ENCODE peak calls at places on chromosomes 5 and 9, in five cellular contexts. A is GM06990; N is Karpas-422; I is activated CD8-positive, alpha-beta memory T cell treated with anti-CD3 and anti-CD28 coated beads, Interleukin-2, amount 10 ng/mL, durations not matched to agents 7 days and 5 days; B is head of caudate nucleus. R is an unnamed sample.
A peak's percentile ranks its signal among the peaks of the same experiment; 100 is the strongest.

GRCh38 chr9:127523312-127523851 is 72.1 kb downstream of the LRSAM1 start:
- DNase-seq in B (no peak), A (no peak), I (peak; percentile 60), N (peak; percentile 69), R (peak; percentile 59)

GRCh38 chr9:16417749-16418148 is 452.7 kb downstream of the BNC2 start:
- DNase-seq in I (no peak), B (no peak), A (no peak), N (no peak), R (no peak)

GRCh38 chr9:133382507-133383141 is 6.5 kb downstream of the STKLD1 start:
- DNase-seq in A (no peak), B (no peak), N (no peak), I (no peak), R (no peak)

GRCh38 chr5:147037517-147038205 is 159.1 kb upstream of the PPP2R2B start:
- DNase-seq in B (no peak), N (no peak), A (no peak), I (no peak), R (no peak)

GRCh38 chr5:138910546-138911185 is 35.5 kb upstream of the LRRTM2 start:
- DNase-seq in B (no peak), N (no peak), I (no peak), A (no peak), R (no peak)

GRCh38 chr9:120726484-120726883 is 12.2 kb upstream of the MEGF9 start:
- DNase-seq in B (no peak), I (no peak), N (no peak), A (no peak), R (no peak)

GRCh38 chr5:84623034-84623433 is 238.4 kb upstream of the EDIL3 start:
- DNase-seq in N (no peak), B (no peak), A (no peak), I (no peak), R (no peak)

GRCh38 chr5:76269259-76269958 is 133.7 kb upstream of the IQGAP2 start:
- DNase-seq in I (peak; percentile 80), A (no peak), N (no peak), B (no peak), R (no peak)

GRCh38 chr5:61816585-61817450 is 484.8 kb downstream of the ZSWIM6 start:
- DNase-seq in I (no peak), B (no peak), N (no peak), A (no peak), R (no peak)

GRCh38 chr5:43469671-43470396 is 13.8 kb downstream of the TMEM267 start:
- DNase-seq in B (no peak), N (no peak), A (no peak), I (no peak), R (no peak)

GRCh38 chr9:121926417-121926816 is 166.7 kb downstream of the TTLL11 start:
- DNase-seq in I (no peak), N (no peak), A (no peak), B (no peak), R (no peak)

GRCh38 chr5:141914154-141914743 is 9.4 kb upstream of the DELE1 start:
- DNase-seq in B (peak; percentile 18), A (peak; percentile 56), N (peak; percentile 53), I (no peak), R (no peak)

GRCh38 chr5:33315170-33315569 is 125.6 kb upstream of the TARS1 start:
- DNase-seq in A (no peak), N (no peak), B (no peak), I (no peak), R (no peak)

GRCh38 chr9:88532320-88532719 is 2.7 kb upstream of the NXNL2 start:
- DNase-seq in B (no peak), I (no peak), A (no peak), N (no peak), R (no peak)

GRCh38 chr5:156934450-156935211 is 28.4 kb downstream of the TIMD4 start:
- DNase-seq in B (peak; percentile 15), A (no peak), N (peak; percentile 63), I (peak; percentile 80), R (peak; percentile 55)

GRCh38 chr9:121987312-121987711 is 105.8 kb downstream of the TTLL11 start:
- DNase-seq in A (no peak), N (no peak), B (no peak), I (no peak), R (no peak)

GRCh38 chr9:108813951-108814601 is 41.7 kb downstream of the ACTL7B start:
- DNase-seq in B (no peak), I (no peak), A (no peak), N (no peak), R (no peak)

GRCh38 chr5:117207088-117207668 is 632.6 kb upstream of the SEMA6A start:
- DNase-seq in I (no peak), A (no peak), N (no peak), B (no peak), R (no peak)

GRCh38 chr5:27216367-27216941 is 178.1 kb upstream of the CDH9 start:
- DNase-seq in I (no peak), A (no peak), B (no peak), N (no peak), R (no peak)

GRCh38 chr5:138528744-138529469 is 14.1 kb downstream of the ETF1 start:
- DNase-seq in I (no peak), N (no peak), A (no peak), B (no peak), R (no peak)

GRCh38 chr9:38119570-38119969 is 50.5 kb upstream of the SHB start:
- DNase-seq in N (no peak), A (no peak), I (peak; percentile 4), B (no peak), R (no peak)

GRCh38 chr9:136295537-136296433 is 8.1 kb downstream of the CCDC187 start:
- DNase-seq in I (no peak), B (no peak), N (no peak), A (no peak), R (no peak)

GRCh38 chr9:12464910-12465512 is 228.2 kb upstream of the TYRP1 start:
- DNase-seq in A (no peak), I (no peak), B (no peak), N (peak; percentile 76), R (peak; percentile 62)

GRCh38 chr9:124133752-124134151 is 122.2 kb downstream of the LHX2 start:
- DNase-seq in N (no peak), I (no peak), B (peak; percentile 40), A (no peak), R (no peak)

GRCh38 chr9:136603216-136603615 is 57.4 kb upstream of the NOTCH1 start:
- DNase-seq in B (no peak), A (no peak), N (no peak), I (no peak), R (no peak)

GRCh38 chr5:60551829-60552228 is 148.1 kb downstream of the DEPDC1B start:
- DNase-seq in I (no peak), A (no peak), N (no peak), B (no peak), R (no peak)

R was measured in NAMALWA.